ENCODE peak calls at places on chromosomes 4 and X, in four cellular contexts. M is mesendoderm, Z is H9, U is fibroblast of lung. D is an unnamed sample.
A peak's percentile ranks its signal among the peaks of the same experiment; 100 is the strongest.

GRCh38 chrX:40074959-40075332 is 22.8 kb downstream of the BCOR start:
- DNase-seq in M (no peak), Z (no peak), U (no peak), D (no peak)

GRCh38 chr4:173529505-173530325 is at the start of gene HAND2:
- DNase-seq in M (peak; percentile 71), Z (peak; percentile 73), U (peak; percentile 59), D (no peak)

GRCh38 chr4:89307446-89308160 is at the start of gene GPRIN3:
- DNase-seq in M (peak; percentile 82), Z (peak; percentile 79), U (peak; percentile 21), D (peak; percentile 23)

GRCh38 chrX:150934453-150934852 is 36.0 kb upstream of the CD99L2 start:
- DNase-seq in M (peak; percentile 91), Z (peak; percentile 81), U (peak; percentile 8), D (peak; percentile 67)

GRCh38 chrX:13703589-13703988 is 14.7 kb downstream of the RAB9A start:
- DNase-seq in M (no peak), Z (no peak), U (no peak), D (no peak)

GRCh38 chr4:33091961-33092360 is 2371.8 kb downstream of the PCDH7 start:
- DNase-seq in M (no peak), Z (no peak), U (peak; percentile 57), D (no peak)

GRCh38 chr4:144562019-144562740 is 83.8 kb upstream of the HHIP start:
- DNase-seq in M (peak; percentile 64), Z (peak; percentile 63), U (no peak), D (no peak)

GRCh38 chr4:122803788-122804208 is 22.8 kb upstream of the FGF2 start:
- DNase-seq in M (peak; percentile 60), Z (no peak), U (no peak), D (no peak)

GRCh38 chrX:152899874-152900719 is 2.2 kb downstream of the ZNF185 start:
- DNase-seq in M (no peak), Z (no peak), U (no peak), D (no peak)

GRCh38 chr4:88720749-88721428 is 23.3 kb upstream of the NAP1L5 start:
- DNase-seq in M (no peak), Z (no peak), U (no peak), D (no peak)

GRCh38 chr4:77174426-77174825 is 17.4 kb downstream of the CCNG2 start:
- DNase-seq in M (peak; percentile 53), Z (peak; percentile 34), U (no peak), D (peak; percentile 27)

GRCh38 chrX:53990201-53990600 is 54.1 kb downstream of the PHF8 start:
- DNase-seq in M (no peak), Z (no peak), U (peak; percentile 31), D (no peak)

GRCh38 chr4:123777297-123777859 is 380.8 kb downstream of the SPRY1 start:
- DNase-seq in M (no peak), Z (no peak), U (peak; percentile 53), D (peak; percentile 49)

GRCh38 chr4:120227568-120227967 is 160.9 kb upstream of the MAD2L1 start:
- DNase-seq in M (no peak), Z (no peak), U (no peak), D (no peak)

GRCh38 chr4:139753686-139754085 is 88.1 kb downstream of the MGST2 start:
- DNase-seq in M (peak; percentile 71), Z (no peak), U (no peak), D (no peak)
- H3K4me2 ChIP-seq in M (no peak overlapping the region), Z (no peak overlapping the region), U (no peak overlapping the region), D (no peak overlapping the region)

DNA sequence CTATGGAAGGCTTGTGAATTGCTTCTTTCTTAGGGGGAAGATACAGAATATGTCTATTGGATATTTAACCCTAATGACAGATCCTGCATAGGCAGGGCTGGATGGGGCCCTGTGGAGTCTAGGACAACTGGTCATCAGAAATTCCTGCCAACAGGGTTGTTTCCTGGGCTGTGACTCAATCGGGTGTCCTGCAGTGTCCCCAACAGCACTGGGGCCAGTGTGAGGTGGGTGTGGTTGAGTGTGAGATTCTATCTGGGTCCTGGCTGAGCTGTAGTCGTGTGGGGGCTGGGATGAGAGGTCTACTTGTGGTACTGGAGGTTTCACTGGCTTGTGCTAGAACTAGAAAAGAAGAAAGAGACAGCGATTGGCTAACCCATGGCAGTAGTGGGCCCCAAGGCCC is 87.3 kb upstream of the WDR1 start:
- DNase-seq in M (no peak), Z (no peak), U (no peak), D (no peak)
- H3K27ac ChIP-seq in M (no peak overlapping the region), Z (no peak overlapping the region), U (no peak overlapping the region), D (no peak overlapping the region)

GRCh38 chr4:4642201-4643025 is 100.6 kb upstream of the STX18 start:
- DNase-seq in M (peak; percentile 94), Z (no peak), U (no peak), D (no peak)
- H3K4me2 ChIP-seq in M (no peak overlapping the region), Z (peak overlapping the region; percentile 11), U (no peak overlapping the region), D (no peak overlapping the region)

DNA sequence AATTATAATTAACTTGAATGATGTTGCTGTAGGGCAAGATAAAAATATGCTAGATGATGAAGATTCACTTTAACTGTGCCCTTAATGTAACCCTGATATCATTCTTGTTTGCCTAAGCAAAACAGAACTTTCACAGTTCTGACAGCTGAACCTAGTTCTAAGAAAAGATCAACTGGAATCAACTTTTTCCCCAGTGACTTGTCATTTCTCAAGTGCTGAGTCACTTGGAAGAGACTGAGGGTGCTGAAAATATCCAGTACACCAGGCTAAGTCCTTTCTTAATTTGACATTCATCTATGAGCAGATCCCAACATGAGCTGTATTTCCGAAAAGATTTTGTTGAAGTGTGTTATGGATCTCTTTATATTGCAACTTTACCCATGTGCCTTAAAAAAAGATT is 140.4 kb downstream of the MID1IP1 start:
- DNase-seq in M (no peak), Z (no peak), U (peak; percentile 47), D (no peak)
- H3K27ac ChIP-seq in M (no peak overlapping the region), Z (no peak overlapping the region), U (no peak overlapping the region), D (no peak overlapping the region)

DNA sequence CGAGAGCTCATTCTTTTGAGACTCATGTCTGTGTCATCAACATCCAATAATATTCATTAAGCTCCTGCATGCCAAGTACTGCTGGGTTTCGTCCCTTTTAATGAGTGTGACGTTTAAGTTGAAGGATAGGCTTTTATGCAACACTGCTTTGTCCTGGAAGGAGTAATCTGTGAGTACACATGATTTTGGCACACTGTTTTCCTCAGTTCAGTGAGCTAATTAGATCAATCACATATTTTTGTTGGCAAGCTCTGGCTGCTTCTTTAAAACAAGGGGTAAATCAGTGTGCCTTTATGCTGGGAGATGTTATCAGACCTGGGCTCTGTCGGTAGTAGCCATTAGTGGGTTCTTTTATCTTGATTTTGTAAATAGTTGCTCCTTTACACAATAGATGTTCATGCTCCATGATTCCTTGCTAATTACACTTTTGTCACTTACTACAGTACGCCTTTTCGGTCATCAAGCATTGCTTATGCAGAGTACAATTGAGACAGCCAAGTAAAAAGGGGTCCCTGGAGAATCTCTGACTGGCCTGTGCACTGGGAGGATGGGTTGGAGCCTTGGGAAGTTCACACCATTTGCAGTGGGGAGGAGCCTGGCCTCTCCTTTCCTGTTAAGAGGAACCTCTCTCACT is 132.6 kb downstream of the FHIP1A start:
- DNase-seq in M (peak; percentile 78), Z (no peak), U (peak; percentile 67), D (peak; percentile 85)
- H3K4me2 ChIP-seq in M (no peak overlapping the region), Z (no peak overlapping the region), U (peak overlapping the region; percentile 72), D (peak overlapping the region; percentile 76)

GRCh38 chr4:30617836-30618235 is 102.3 kb upstream of the PCDH7 start:
- DNase-seq in M (no peak), Z (no peak), U (no peak), D (no peak)

GRCh38 chr4:30614771-30615170 is 105.4 kb upstream of the PCDH7 start:
- DNase-seq in M (no peak), Z (no peak), U (no peak), D (no peak)

GRCh38 chr4:30616943-30617646 is 103.1 kb upstream of the PCDH7 start:
- DNase-seq in M (peak; percentile 10), Z (no peak), U (peak; percentile 41), D (peak; percentile 22)

GRCh38 chr4:30620711-30621110 is 99.5 kb upstream of the PCDH7 start:
- DNase-seq in M (peak; percentile 72), Z (no peak), U (no peak), D (no peak)

GRCh38 chr4:30619679-30620078 is 100.5 kb upstream of the PCDH7 start:
- DNase-seq in M (no peak), Z (no peak), U (peak; percentile 84), D (peak; percentile 16)
- H3K27ac ChIP-seq in M (no peak overlapping the region), Z (no peak overlapping the region), U (no peak overlapping the region), D (no peak overlapping the region)

DNA sequence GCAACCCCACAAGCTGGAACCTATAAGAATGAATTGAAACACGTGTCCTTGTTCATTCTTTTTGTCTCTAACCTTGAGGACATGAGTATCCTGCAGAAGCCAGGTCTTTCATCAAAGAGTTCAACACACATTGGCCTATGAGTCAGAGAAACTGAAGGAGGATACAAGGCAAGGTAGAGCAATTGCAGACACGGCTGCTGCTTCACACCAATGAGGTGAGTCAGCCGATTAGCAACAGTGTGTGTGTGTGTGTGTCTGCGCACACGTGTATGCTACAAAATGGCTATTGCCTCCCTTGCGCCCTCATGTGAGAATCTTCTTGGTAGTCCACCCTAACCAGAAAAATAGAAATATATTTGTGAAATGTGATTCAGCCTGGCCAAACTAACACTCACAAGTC is 1477.7 kb upstream of the IGFBP7 start:
- DNase-seq in M (peak; percentile 16), Z (no peak), U (no peak), D (no peak)
- H3K4me2 ChIP-seq in M (no peak overlapping the region), Z (no peak overlapping the region), U (no peak overlapping the region), D (no peak overlapping the region)

GRCh38 chrX:3663576-3664290 is 49.7 kb downstream of the PRKX start:
- DNase-seq in M (no peak), Z (no peak), U (no peak), D (no peak)

GRCh38 chrX:3664921-3665320 is 48.5 kb downstream of the PRKX start:
- DNase-seq in M (no peak), Z (no peak), U (no peak), D (no peak)

GRCh38 chrX:3669841-3670240 is 43.6 kb downstream of the PRKX start:
- DNase-seq in M (no peak), Z (no peak), U (no peak), D (no peak)

DNA sequence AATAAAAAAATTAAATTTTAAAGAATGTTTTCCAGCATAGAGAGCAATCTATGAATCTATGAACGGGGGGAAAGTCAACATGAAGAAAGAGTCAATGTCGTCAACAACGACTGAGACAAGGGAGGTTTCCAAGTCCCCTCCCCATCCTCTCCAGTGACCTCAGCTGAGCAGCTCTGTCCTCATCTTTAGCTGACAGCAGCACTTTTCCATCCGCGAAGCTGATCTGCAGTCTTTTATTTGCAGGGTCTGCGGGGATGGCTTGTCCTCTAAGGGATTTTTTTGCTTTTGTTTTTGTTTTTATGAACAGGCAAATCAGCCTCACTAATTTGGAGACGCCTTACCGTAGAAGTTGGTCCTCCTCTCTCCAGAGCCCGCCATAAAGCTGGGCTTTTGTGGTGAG is 46.5 kb downstream of the PRKX start:
- DNase-seq in M (no peak), Z (no peak), U (no peak), D (no peak)
- H3K27ac ChIP-seq in M (no peak overlapping the region), Z (no peak overlapping the region), U (no peak overlapping the region), D (no peak overlapping the region)

DNA sequence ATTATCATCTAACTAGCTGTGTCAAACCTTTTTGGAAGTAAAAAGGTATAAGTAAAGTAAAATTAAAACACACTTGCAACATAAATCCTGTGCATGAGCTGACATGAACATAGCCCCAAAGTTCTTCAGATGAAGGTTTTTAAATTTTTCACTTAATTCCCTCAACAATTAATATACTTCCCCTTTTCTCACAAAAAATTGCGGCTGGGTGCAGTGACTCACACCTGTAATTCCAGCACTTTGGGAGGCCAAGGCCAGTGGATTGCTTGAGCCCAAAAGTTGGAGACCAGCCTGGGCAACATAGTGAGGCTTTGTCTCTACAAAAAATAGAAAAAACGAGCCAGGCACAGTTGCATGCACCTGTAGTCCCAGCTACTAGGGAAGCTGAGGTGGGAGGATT is 16.8 kb downstream of the RASGEF1B start:
- DNase-seq in M (no peak), Z (no peak), U (no peak), D (no peak)
- H3K4me2 ChIP-seq in M (no peak overlapping the region), Z (no peak overlapping the region), U (no peak overlapping the region), D (no peak overlapping the region)

GRCh38 chr4:176839656-176840055 is 46.9 kb upstream of the VEGFC start:
- DNase-seq in M (no peak), Z (no peak), U (no peak), D (no peak)
- H3K27ac ChIP-seq in M (no peak overlapping the region), Z (no peak overlapping the region), U (peak overlapping the region; percentile 42), D (peak overlapping the region; percentile 82)

D was measured in astrocyte.